ENCODE peak calls at places on chromosome 2, in four cellular contexts. One of them, this sample, is unnamed.

GRCh38 chr2:111029135-111029927 is 91.4 kb upstream of the BCL2L11 start:
- DNase-seq in HepG2: no peak
- DNase-seq in HCT116: no peak
- DNase-seq in K562: no peak
- DNase-seq in this sample: no peak

GRCh38 chr2:63009490-63009889 is 41.1 kb upstream of the OTX1 start:
- DNase-seq in HepG2: peak; percentile 46
- DNase-seq in HCT116: no peak
- DNase-seq in K562: no peak
- DNase-seq in this sample: no peak

GRCh38 chr2:120539937-120540718 is 194.2 kb downstream of the INHBB start:
- DNase-seq in HepG2: peak; percentile 94
- DNase-seq in HCT116: no peak
- DNase-seq in K562: no peak
- DNase-seq in this sample: no peak

GRCh38 chr2:70607121-70607551 is 53.5 kb upstream of the TGFA start:
- DNase-seq in HepG2: no peak
- DNase-seq in HCT116: no peak
- DNase-seq in K562: peak; percentile 2
- DNase-seq in this sample: no peak

GRCh38 chr2:240245184-240245583 is 104.7 kb upstream of the OTOS start:
- DNase-seq in HepG2: no peak
- DNase-seq in HCT116: no peak
- DNase-seq in K562: no peak
- DNase-seq in this sample: no peak

GRCh38 chr2:33433279-33434235 is 42.9 kb upstream of the RASGRP3 start:
- DNase-seq in HepG2: no peak
- DNase-seq in HCT116: no peak
- DNase-seq in K562: no peak
- DNase-seq in this sample: no peak

GRCh38 chr2:162245737-162246136 is 2.5 kb upstream of the FAP start:
- DNase-seq in HepG2: no peak
- DNase-seq in HCT116: no peak
- DNase-seq in K562: no peak
- DNase-seq in this sample: no peak

GRCh38 chr2:167209784-167210183 is 321.5 kb downstream of the XIRP2 start:
- DNase-seq in HepG2: no peak
- DNase-seq in HCT116: no peak
- DNase-seq in K562: no peak
- DNase-seq in this sample: no peak

GRCh38 chr2:36451512-36451911 is 95.9 kb downstream of the CRIM1 start:
- DNase-seq in HepG2: no peak
- DNase-seq in HCT116: no peak
- DNase-seq in K562: peak; percentile 55
- DNase-seq in this sample: no peak

GRCh38 chr2:128472789-128473174 is 154.1 kb upstream of the HS6ST1 start:
- DNase-seq in HepG2: no peak
- DNase-seq in HCT116: no peak
- DNase-seq in K562: no peak
- DNase-seq in this sample: no peak

GRCh38 chr2:128475427-128476211 is 157.0 kb upstream of the HS6ST1 start:
- DNase-seq in HepG2: no peak
- DNase-seq in HCT116: no peak
- DNase-seq in K562: no peak
- DNase-seq in this sample: no peak

GRCh38 chr2:128474962-128475361 is 156.3 kb upstream of the HS6ST1 start:
- DNase-seq in HepG2: no peak
- DNase-seq in HCT116: no peak
- DNase-seq in K562: no peak
- DNase-seq in this sample: no peak

GRCh38 chr2:128473175-128474013 is 154.7 kb upstream of the HS6ST1 start:
- DNase-seq in HepG2: no peak
- DNase-seq in HCT116: no peak
- DNase-seq in K562: no peak
- DNase-seq in this sample: no peak

DNA sequence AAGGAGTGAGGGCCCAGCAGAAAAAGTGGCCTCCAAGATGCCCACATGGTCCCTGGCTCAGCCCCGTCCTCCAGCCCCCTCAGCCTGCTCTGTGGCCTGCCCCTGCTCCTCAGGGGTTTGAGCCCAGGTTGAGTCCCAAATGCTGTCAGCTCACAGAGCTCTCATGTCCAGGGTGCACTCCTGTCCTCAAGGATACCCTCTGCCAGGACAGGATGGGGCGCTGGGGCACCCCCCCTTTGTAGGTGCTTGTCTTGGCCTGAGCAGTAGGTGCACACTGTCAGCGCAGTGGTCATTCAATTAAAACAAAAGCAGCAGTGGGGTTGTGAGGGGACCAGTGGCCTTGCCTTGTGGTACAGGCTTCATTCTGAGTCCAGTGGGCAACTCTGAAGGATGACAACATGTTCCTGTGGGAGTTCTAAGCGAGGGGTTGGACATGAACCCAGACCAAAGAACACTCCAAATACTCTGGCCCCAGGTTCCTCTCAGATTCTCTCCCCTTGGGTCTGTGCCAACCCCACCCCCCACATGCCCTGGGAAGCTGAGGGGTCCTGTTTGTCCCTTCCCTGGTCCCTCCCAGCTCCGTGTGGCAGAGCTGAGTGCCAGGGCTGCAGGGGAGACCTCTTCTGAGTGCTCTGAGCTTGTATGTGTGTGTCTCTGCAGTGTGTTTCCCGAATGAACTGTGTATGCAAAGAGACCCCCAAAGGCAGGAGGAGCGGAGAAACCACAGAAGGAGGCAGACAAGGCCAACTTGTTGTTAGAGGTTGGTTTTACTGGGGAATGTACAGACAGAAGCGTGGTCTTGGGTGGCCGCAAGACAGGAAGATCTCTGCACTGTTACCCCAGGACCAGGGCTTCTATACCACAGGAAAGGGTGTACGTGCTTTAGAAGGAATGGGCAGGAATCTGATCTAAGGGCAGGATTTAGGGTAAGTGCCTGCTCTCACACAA is 155.6 kb upstream of the HS6ST1 start:
- DNase-seq in HepG2: no peak
- DNase-seq in HCT116: no peak
- DNase-seq in K562: no peak
- DNase-seq in this sample: no peak
- TF ChIP-seq CTCF in HepG2: no peak
- TF ChIP-seq CTCF in HCT116: no peak
- TF ChIP-seq CTCF in K562: no peak
- TF ChIP-seq CTCF in this sample: no peak

GRCh38 chr2:189798312-189799029 is 14.2 kb downstream of the PMS1 start:
- DNase-seq in HepG2: peak; percentile 24
- DNase-seq in HCT116: peak; percentile 12
- DNase-seq in K562: no peak
- DNase-seq in this sample: no peak

GRCh38 chr2:189799531-189799930 is 15.3 kb downstream of the PMS1 start:
- DNase-seq in HepG2: no peak
- DNase-seq in HCT116: no peak
- DNase-seq in K562: no peak
- DNase-seq in this sample: no peak

GRCh38 chr2:189794308-189794707 is 10.1 kb downstream of the PMS1 start:
- DNase-seq in HepG2: no peak
- DNase-seq in HCT116: no peak
- DNase-seq in K562: no peak
- DNase-seq in this sample: no peak

GRCh38 chr2:189799030-189799331 is 14.7 kb downstream of the PMS1 start:
- DNase-seq in HepG2: no peak
- DNase-seq in HCT116: no peak
- DNase-seq in K562: no peak
- DNase-seq in this sample: no peak

GRCh38 chr2:189797902-189798301 is 13.7 kb downstream of the PMS1 start:
- DNase-seq in HepG2: no peak
- DNase-seq in HCT116: no peak
- DNase-seq in K562: no peak
- DNase-seq in this sample: no peak
- TF ChIP-seq TCF7L2 in HepG2: no peak
- TF ChIP-seq TCF7L2 in HCT116: no peak
- TF ChIP-seq TCF7L2 in K562: no peak
- TF ChIP-seq TCF7L2 in this sample: no peak

DNA sequence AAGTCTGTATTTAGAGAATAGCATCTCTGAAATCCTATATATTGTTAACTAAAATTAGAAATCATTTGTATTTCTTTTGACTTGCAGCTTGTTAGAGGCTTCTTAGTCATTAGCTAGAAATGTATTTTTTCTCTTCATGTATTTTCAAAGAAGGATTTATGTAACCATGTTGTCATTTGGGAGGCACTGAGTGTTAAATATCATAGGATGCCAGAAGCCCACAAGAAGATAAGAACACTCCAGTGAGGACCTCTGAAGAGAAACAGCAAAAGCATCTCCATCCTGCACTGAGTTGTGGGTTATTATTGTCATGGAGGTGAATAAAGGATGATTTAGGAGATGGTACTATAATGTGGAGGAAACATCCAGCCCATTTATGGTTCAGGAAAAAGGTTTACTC is 93.5 kb downstream of the UBE2E3 start:
- DNase-seq in HepG2: no peak
- DNase-seq in HCT116: no peak
- DNase-seq in K562: no peak
- DNase-seq in this sample: no peak
- TF ChIP-seq CTCF in HepG2: no peak
- TF ChIP-seq CTCF in HCT116: no peak
- TF ChIP-seq CTCF in K562: no peak
- TF ChIP-seq CTCF in this sample: no peak

GRCh38 chr2:47058061-47058931 is 96.8 kb downstream of the STPG4 start:
- DNase-seq in HepG2: no peak
- DNase-seq in HCT116: no peak
- DNase-seq in K562: no peak
- DNase-seq in this sample: no peak

GRCh38 chr2:47056875-47057731 is 98.0 kb downstream of the STPG4 start:
- DNase-seq in HepG2: no peak
- DNase-seq in HCT116: no peak
- DNase-seq in K562: no peak
- DNase-seq in this sample: no peak

GRCh38 chr2:47057732-47058012 is 97.4 kb downstream of the STPG4 start:
- DNase-seq in HepG2: no peak
- DNase-seq in HCT116: no peak
- DNase-seq in K562: no peak
- DNase-seq in this sample: no peak

GRCh38 chr2:47054867-47055266 is 100.2 kb downstream of the STPG4 start:
- DNase-seq in HepG2: no peak
- DNase-seq in HCT116: no peak
- DNase-seq in K562: no peak
- DNase-seq in this sample: no peak

DNA sequence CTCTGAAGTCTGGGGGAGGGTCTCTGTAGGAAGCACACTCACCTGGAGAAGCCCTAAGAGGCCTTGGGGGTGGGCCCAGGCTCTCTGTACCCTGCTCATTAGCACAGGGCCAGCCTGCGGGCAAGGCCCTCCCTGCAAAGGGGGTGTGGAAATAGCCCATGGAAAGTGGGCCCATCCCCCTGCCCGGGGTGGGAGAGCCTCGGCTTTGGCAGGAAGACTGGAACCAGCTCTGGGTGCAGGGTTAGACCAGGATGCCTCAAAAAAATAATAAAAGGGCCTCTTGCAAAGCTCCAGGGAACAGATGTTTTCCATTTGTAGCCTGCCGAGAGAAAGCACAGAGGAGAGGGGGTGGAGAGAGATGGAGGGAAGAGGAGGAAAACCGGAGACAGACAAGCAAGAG is 98.7 kb downstream of the STPG4 start:
- DNase-seq in HepG2: no peak
- DNase-seq in HCT116: no peak
- DNase-seq in K562: no peak
- DNase-seq in this sample: no peak
- TF ChIP-seq TCF7L2 in HepG2: no peak
- TF ChIP-seq TCF7L2 in HCT116: no peak
- TF ChIP-seq TCF7L2 in K562: no peak
- TF ChIP-seq TCF7L2 in this sample: no peak

This sample was measured in Panc1.